ENCODE peak calls at places on chromosomes 2 and 18, in eight cellular contexts. C, T, M, G, O, H, B and P are unnamed samples.

GRCh38 chr18:50152900-50153299 is 42.0 kb downstream of the MYO5B start:
- DNase-seq in C (no peak), T (no peak), M (no peak), G (no peak), O (no peak), H (no peak), B (no peak), P (no peak)

GRCh38 chr2:215105607-215106354 is 32.6 kb downstream of the ABCA12 start:
- DNase-seq in C (no peak), T (no peak), M (no peak), G (peak), O (no peak), H (no peak), B (no peak), P (no peak)

GRCh38 chr18:62332964-62333695 is 8.0 kb downstream of the TNFRSF11A start:
- DNase-seq in C (no peak), T (no peak), M (no peak), G (no peak), O (peak), H (no peak), B (no peak), P (no peak)

GRCh38 chr2:135839713-135840112 is 2.7 kb upstream of the LCT start:
- DNase-seq in C (peak), T (no peak), M (no peak), G (peak), O (no peak), H (no peak), B (no peak), P (no peak)

GRCh38 chr2:197054437-197054836 is 127.9 kb upstream of the PGAP1 start:
- DNase-seq in C (no peak), T (no peak), M (no peak), G (no peak), O (no peak), H (no peak), B (no peak), P (no peak)

GRCh38 chr2:151334082-151334815 is 23.1 kb upstream of the TNFAIP6 start:
- DNase-seq in C (peak), T (no peak), M (no peak), G (peak), O (no peak), H (no peak), B (no peak), P (no peak)

GRCh38 chr18:74996055-74996454 is 212.9 kb downstream of the PTGR3 start:
- DNase-seq in C (no peak), T (no peak), M (no peak), G (no peak), O (no peak), H (no peak), B (no peak), P (no peak)

GRCh38 chr18:42032447-42032846 is 77.4 kb downstream of the PIK3C3 start:
- DNase-seq in C (no peak), T (no peak), M (no peak), G (no peak), O (no peak), H (no peak), B (no peak), P (no peak)

GRCh38 chr2:127614731-127615130 is 31.2 kb upstream of the GPR17 start:
- DNase-seq in C (no peak), T (no peak), M (peak), G (no peak), O (no peak), H (no peak), B (no peak), P (no peak)

GRCh38 chr2:215624423-215624829 is 188.6 kb upstream of the FN1 start:
- DNase-seq in C (peak), T (no peak), M (no peak), G (peak), O (no peak), H (peak), B (no peak), P (no peak)

GRCh38 chr2:215499330-215499729 is 63.5 kb upstream of the FN1 start:
- DNase-seq in C (no peak), T (no peak), M (no peak), G (peak), O (no peak), H (no peak), B (no peak), P (no peak)